ENCODE peak calls at places on chromosomes 2 and 18, in four cellular contexts. O is CD14-positive monocyte; E is CD8-positive, alpha-beta T cell; A is NCI-H2081. R is an unnamed sample.
A peak's percentile ranks its signal among the peaks of the same experiment; 100 is the strongest.

GRCh38 chr2:101002562-101003277 is 631 bp downstream of the RPL31 start:
- DNase-seq in O (no peak), E (no peak), A (no peak), R (no peak)

GRCh38 chr2:10271509-10271908 is 31.2 kb upstream of the HPCAL1 start:
- DNase-seq in O (no peak), E (no peak), A (no peak), R (no peak)

GRCh38 chr2:242035858-242036652 is 166.5 kb downstream of the RTP5 start:
- DNase-seq in O (no peak), E (no peak), A (no peak), R (no peak)

GRCh38 chr2:203155406-203155805 is 83.4 kb upstream of the CYP20A1 start:
- DNase-seq in O (no peak), E (no peak), A (no peak), R (peak; percentile 10)

GRCh38 chr2:143942486-143942885 is 577.4 kb downstream of the ZEB2 start:
- DNase-seq in O (no peak), E (no peak), A (no peak), R (no peak)

GRCh38 chr2:171529914-171530313 is 7.6 kb downstream of the CYBRD1 start:
- DNase-seq in O (no peak), E (no peak), A (no peak), R (no peak)

GRCh38 chr2:191746809-191747208 is 68.9 kb downstream of the NABP1 start:
- DNase-seq in O (no peak), E (no peak), A (no peak), R (no peak)

GRCh38 chr18:35039633-35040032 is 1.6 kb upstream of the MAPRE2 start:
- DNase-seq in O (no peak), E (no peak), A (no peak), R (no peak)

GRCh38 chr18:35203001-35203553 is 37.8 kb upstream of the ZNF397 start:
- DNase-seq in O (no peak), E (no peak), A (no peak), R (no peak)

GRCh38 chr2:121860033-121860810 is 104.8 kb downstream of the TSN start:
- DNase-seq in O (no peak), E (no peak), A (no peak), R (no peak)

GRCh38 chr2:109131777-109132176 is 2.8 kb downstream of the SH3RF3 start:
- DNase-seq in O (no peak), E (no peak), A (no peak), R (no peak)

GRCh38 chr2:178674122-178674521 is 133.1 kb downstream of the TTN start:
- DNase-seq in O (no peak), E (no peak), A (no peak), R (no peak)

GRCh38 chr2:60496976-60497375 is 56.5 kb downstream of the BCL11A start:
- DNase-seq in O (no peak), E (no peak), A (no peak), R (no peak)

GRCh38 chr2:88671786-88672427 is 19.6 kb upstream of the RPIA start:
- DNase-seq in O (no peak), E (no peak), A (peak; percentile 51), R (peak; percentile 34)

GRCh38 chr2:189111063-189111715 is 68.4 kb downstream of the COL5A2 start:
- DNase-seq in O (no peak), E (no peak), A (no peak), R (no peak)

GRCh38 chr2:7857904-7858303 is 824.0 kb upstream of the ID2 start:
- DNase-seq in O (no peak), E (no peak), A (no peak), R (no peak)

GRCh38 chr2:171272039-171272438 is 111.3 kb upstream of the TLK1 start:
- DNase-seq in O (no peak), E (no peak), A (no peak), R (no peak)

GRCh38 chr18:51257150-51257549 is 59.7 kb upstream of the MEX3C start:
- DNase-seq in O (no peak), E (no peak), A (no peak), R (no peak)

GRCh38 chr2:72276356-72276755 is 128.7 kb upstream of the CYP26B1 start:
- DNase-seq in O (no peak), E (no peak), A (no peak), R (no peak)

GRCh38 chr2:177056540-177056939 is 156.1 kb upstream of the HNRNPA3 start:
- DNase-seq in O (no peak), E (no peak), A (no peak), R (no peak)

GRCh38 chr2:84486436-84487115 is 27.5 kb upstream of the SUCLG1 start:
- DNase-seq in O (no peak), E (no peak), A (peak; percentile 3), R (peak; percentile 17)

GRCh38 chr2:95574506-95574905 is 17.3 kb upstream of the TRIM43 start:
- DNase-seq in O (no peak), E (no peak), A (no peak), R (no peak)

GRCh38 chr18:44803019-44803650 is 122.4 kb downstream of the SETBP1 start:
- DNase-seq in O (no peak), E (no peak), A (peak; percentile 36), R (no peak)

GRCh38 chr2:23541453-23542334 is 156.7 kb downstream of the KLHL29 start:
- DNase-seq in O (no peak), E (no peak), A (peak; percentile 86), R (peak; percentile 70)

GRCh38 chr18:79200546-79201268 is 131.5 kb downstream of the ATP9B start:
- DNase-seq in O (peak; percentile 71), E (no peak), A (no peak), R (no peak)

GRCh38 chr2:179106342-179107178 is 56.6 kb upstream of the CCDC141 start:
- DNase-seq in O (peak; percentile 55), E (no peak), A (peak; percentile 96), R (peak; percentile 97)

GRCh38 chr18:23114911-23115310 is 20.4 kb upstream of the CABLES1 start:
- DNase-seq in O (no peak), E (no peak), A (no peak), R (no peak)

GRCh38 chr2:149661844-149662243 is 74.3 kb upstream of the MMADHC start:
- DNase-seq in O (no peak), E (no peak), A (no peak), R (no peak)

GRCh38 chr2:241558532-241559488 is at the start of gene BOK:
- DNase-seq in O (no peak), E (no peak), A (peak; percentile 41), R (no peak)

GRCh38 chr2:176187306-176188217 is 906 bp upstream of the HOXD1 start:
- DNase-seq in O (no peak), E (no peak), A (peak; percentile 29), R (peak; percentile 25)

GRCh38 chr2:105751272-105751671 is 6.6 kb downstream of the NCK2 start:
- DNase-seq in O (no peak), E (no peak), A (no peak), R (no peak)

GRCh38 chr2:44087714-44088092 is 81.0 kb upstream of the PPM1B start:
- DNase-seq in O (no peak), E (no peak), A (no peak), R (no peak)

GRCh38 chr2:134988994-134989605 is 58.1 kb downstream of the MAP3K19 start:
- DNase-seq in O (no peak), E (no peak), A (peak; percentile 45), R (no peak)